ENCODE peak calls at places on chromosomes 13 and 19, in seven cellular contexts. One of them, this sample, is unnamed.

GRCh38 chr19:39186391-39186790 is 10.4 kb upstream of the NCCRP1 start:
- DNase-seq in T-cell: no peak
- DNase-seq in bronchial epithelial cell: no peak
- DNase-seq in NCI-H1436: no peak
- DNase-seq in stimulated activated CD8-positive, alpha-beta memory T cell treated with anti-CD3 and anti-CD28 coated beads, Interleukin-4, amount 100 ng/mL, for 1 hour: no peak
- DNase-seq in sciatic nerve: no peak
- DNase-seq in GM23338: no peak
- DNase-seq in this sample: no peak

GRCh38 chr13:95160112-95160906 is 140.9 kb downstream of the ABCC4 start:
- DNase-seq in T-cell: no peak
- DNase-seq in bronchial epithelial cell: peak; percentile 55
- DNase-seq in NCI-H1436: no peak
- DNase-seq in stimulated activated CD8-positive, alpha-beta memory T cell treated with anti-CD3 and anti-CD28 coated beads, Interleukin-4, amount 100 ng/mL, for 1 hour: no peak
- DNase-seq in sciatic nerve: no peak
- DNase-seq in GM23338: no peak
- DNase-seq in this sample: no peak

GRCh38 chr13:24443366-24443765 is 69.2 kb downstream of the PARP4 start:
- DNase-seq in T-cell: no peak
- DNase-seq in bronchial epithelial cell: no peak
- DNase-seq in NCI-H1436: no peak
- DNase-seq in stimulated activated CD8-positive, alpha-beta memory T cell treated with anti-CD3 and anti-CD28 coated beads, Interleukin-4, amount 100 ng/mL, for 1 hour: no peak
- DNase-seq in sciatic nerve: no peak
- DNase-seq in GM23338: no peak
- DNase-seq in this sample: no peak

GRCh38 chr13:29282096-29282495 is 313.4 kb downstream of the SLC7A1 start:
- DNase-seq in T-cell: no peak
- DNase-seq in bronchial epithelial cell: no peak
- DNase-seq in NCI-H1436: no peak
- DNase-seq in stimulated activated CD8-positive, alpha-beta memory T cell treated with anti-CD3 and anti-CD28 coated beads, Interleukin-4, amount 100 ng/mL, for 1 hour: no peak
- DNase-seq in sciatic nerve: no peak
- DNase-seq in GM23338: no peak
- DNase-seq in this sample: no peak

GRCh38 chr19:6654347-6655310 is 15.3 kb downstream of the TNFSF14 start:
- DNase-seq in T-cell: no peak
- DNase-seq in bronchial epithelial cell: no peak
- DNase-seq in NCI-H1436: no peak
- DNase-seq in stimulated activated CD8-positive, alpha-beta memory T cell treated with anti-CD3 and anti-CD28 coated beads, Interleukin-4, amount 100 ng/mL, for 1 hour: no peak
- DNase-seq in sciatic nerve: no peak
- DNase-seq in GM23338: no peak
- DNase-seq in this sample: peak; percentile 62

GRCh38 chr19:45791744-45792481 is 732 bp downstream of the DMWD start:
- DNase-seq in T-cell: no peak
- DNase-seq in bronchial epithelial cell: no peak
- DNase-seq in NCI-H1436: no peak
- DNase-seq in stimulated activated CD8-positive, alpha-beta memory T cell treated with anti-CD3 and anti-CD28 coated beads, Interleukin-4, amount 100 ng/mL, for 1 hour: no peak
- DNase-seq in sciatic nerve: peak; percentile 56
- DNase-seq in GM23338: no peak
- DNase-seq in this sample: no peak

GRCh38 chr13:39415403-39415802 is 187.6 kb downstream of the LHFPL6 start:
- DNase-seq in T-cell: no peak
- DNase-seq in bronchial epithelial cell: peak; percentile 48
- DNase-seq in NCI-H1436: no peak
- DNase-seq in stimulated activated CD8-positive, alpha-beta memory T cell treated with anti-CD3 and anti-CD28 coated beads, Interleukin-4, amount 100 ng/mL, for 1 hour: no peak
- DNase-seq in sciatic nerve: peak; percentile 67
- DNase-seq in GM23338: peak; percentile 63
- DNase-seq in this sample: no peak

GRCh38 chr13:48236528-48237353 is 3.7 kb downstream of the ITM2B start:
- DNase-seq in T-cell: no peak
- DNase-seq in bronchial epithelial cell: peak; percentile 47
- DNase-seq in NCI-H1436: no peak
- DNase-seq in stimulated activated CD8-positive, alpha-beta memory T cell treated with anti-CD3 and anti-CD28 coated beads, Interleukin-4, amount 100 ng/mL, for 1 hour: no peak
- DNase-seq in sciatic nerve: no peak
- DNase-seq in GM23338: no peak
- DNase-seq in this sample: no peak

GRCh38 chr13:101417043-101417406 is 717 bp upstream of the NALCN start:
- DNase-seq in T-cell: no peak
- DNase-seq in bronchial epithelial cell: peak; percentile 76
- DNase-seq in NCI-H1436: no peak
- DNase-seq in stimulated activated CD8-positive, alpha-beta memory T cell treated with anti-CD3 and anti-CD28 coated beads, Interleukin-4, amount 100 ng/mL, for 1 hour: no peak
- DNase-seq in sciatic nerve: no peak
- DNase-seq in GM23338: no peak
- DNase-seq in this sample: no peak

GRCh38 chr19:48218964-48219363 is 36.7 kb downstream of the CARD8 start:
- DNase-seq in T-cell: no peak
- DNase-seq in bronchial epithelial cell: peak; percentile 44
- DNase-seq in NCI-H1436: no peak
- DNase-seq in stimulated activated CD8-positive, alpha-beta memory T cell treated with anti-CD3 and anti-CD28 coated beads, Interleukin-4, amount 100 ng/mL, for 1 hour: no peak
- DNase-seq in sciatic nerve: no peak
- DNase-seq in GM23338: no peak
- DNase-seq in this sample: no peak

GRCh38 chr19:31533114-31533513 is 183.9 kb upstream of the TSHZ3 start:
- DNase-seq in T-cell: no peak
- DNase-seq in bronchial epithelial cell: no peak
- DNase-seq in NCI-H1436: no peak
- DNase-seq in stimulated activated CD8-positive, alpha-beta memory T cell treated with anti-CD3 and anti-CD28 coated beads, Interleukin-4, amount 100 ng/mL, for 1 hour: no peak
- DNase-seq in sciatic nerve: no peak
- DNase-seq in GM23338: no peak
- DNase-seq in this sample: no peak

GRCh38 chr19:50801107-50801506 is 10.9 kb downstream of the ACP4 start:
- DNase-seq in T-cell: no peak
- DNase-seq in bronchial epithelial cell: no peak
- DNase-seq in NCI-H1436: no peak
- DNase-seq in stimulated activated CD8-positive, alpha-beta memory T cell treated with anti-CD3 and anti-CD28 coated beads, Interleukin-4, amount 100 ng/mL, for 1 hour: no peak
- DNase-seq in sciatic nerve: no peak
- DNase-seq in GM23338: no peak
- DNase-seq in this sample: no peak

GRCh38 chr19:40601061-40601973 is at the start of gene LTBP4:
- DNase-seq in T-cell: no peak
- DNase-seq in bronchial epithelial cell: no peak
- DNase-seq in NCI-H1436: no peak
- DNase-seq in stimulated activated CD8-positive, alpha-beta memory T cell treated with anti-CD3 and anti-CD28 coated beads, Interleukin-4, amount 100 ng/mL, for 1 hour: no peak
- DNase-seq in sciatic nerve: peak; percentile 87
- DNase-seq in GM23338: peak; percentile 60
- DNase-seq in this sample: peak; percentile 82

GRCh38 chr13:31049833-31050232 is 111.9 kb downstream of the HSPH1 start:
- DNase-seq in T-cell: no peak
- DNase-seq in bronchial epithelial cell: no peak
- DNase-seq in NCI-H1436: no peak
- DNase-seq in stimulated activated CD8-positive, alpha-beta memory T cell treated with anti-CD3 and anti-CD28 coated beads, Interleukin-4, amount 100 ng/mL, for 1 hour: no peak
- DNase-seq in sciatic nerve: no peak
- DNase-seq in GM23338: no peak
- DNase-seq in this sample: no peak

GRCh38 chr19:4454952-4455738 is 2.4 kb downstream of the UBXN6 start:
- DNase-seq in T-cell: no peak
- DNase-seq in bronchial epithelial cell: peak; percentile 71
- DNase-seq in NCI-H1436: no peak
- DNase-seq in stimulated activated CD8-positive, alpha-beta memory T cell treated with anti-CD3 and anti-CD28 coated beads, Interleukin-4, amount 100 ng/mL, for 1 hour: no peak
- DNase-seq in sciatic nerve: no peak
- DNase-seq in GM23338: no peak
- DNase-seq in this sample: no peak

GRCh38 chr13:89862691-89863036 is 1484.8 kb upstream of the MIR17HG start:
- DNase-seq in T-cell: no peak
- DNase-seq in bronchial epithelial cell: peak; percentile 70
- DNase-seq in NCI-H1436: no peak
- DNase-seq in stimulated activated CD8-positive, alpha-beta memory T cell treated with anti-CD3 and anti-CD28 coated beads, Interleukin-4, amount 100 ng/mL, for 1 hour: no peak
- DNase-seq in sciatic nerve: no peak
- DNase-seq in GM23338: no peak
- DNase-seq in this sample: no peak

GRCh38 chr19:38437917-38438316 is 4.4 kb downstream of the RYR1 start:
- DNase-seq in T-cell: no peak
- DNase-seq in bronchial epithelial cell: no peak
- DNase-seq in NCI-H1436: no peak
- DNase-seq in stimulated activated CD8-positive, alpha-beta memory T cell treated with anti-CD3 and anti-CD28 coated beads, Interleukin-4, amount 100 ng/mL, for 1 hour: no peak
- DNase-seq in sciatic nerve: no peak
- DNase-seq in GM23338: no peak
- DNase-seq in this sample: no peak

GRCh38 chr19:42306646-42307045 is 4.2 kb upstream of the PAFAH1B3 start:
- DNase-seq in T-cell: no peak
- DNase-seq in bronchial epithelial cell: no peak
- DNase-seq in NCI-H1436: no peak
- DNase-seq in stimulated activated CD8-positive, alpha-beta memory T cell treated with anti-CD3 and anti-CD28 coated beads, Interleukin-4, amount 100 ng/mL, for 1 hour: no peak
- DNase-seq in sciatic nerve: no peak
- DNase-seq in GM23338: peak; percentile 87
- DNase-seq in this sample: no peak

GRCh38 chr19:29687244-29687896 is 22.1 kb downstream of the PLEKHF1 start:
- DNase-seq in T-cell: no peak
- DNase-seq in bronchial epithelial cell: peak; percentile 79
- DNase-seq in NCI-H1436: no peak
- DNase-seq in stimulated activated CD8-positive, alpha-beta memory T cell treated with anti-CD3 and anti-CD28 coated beads, Interleukin-4, amount 100 ng/mL, for 1 hour: no peak
- DNase-seq in sciatic nerve: no peak
- DNase-seq in GM23338: no peak
- DNase-seq in this sample: peak; percentile 58

GRCh38 chr13:42525035-42525504 is 48.9 kb upstream of the TNFSF11 start:
- DNase-seq in T-cell: no peak
- DNase-seq in bronchial epithelial cell: peak; percentile 91
- DNase-seq in NCI-H1436: no peak
- DNase-seq in stimulated activated CD8-positive, alpha-beta memory T cell treated with anti-CD3 and anti-CD28 coated beads, Interleukin-4, amount 100 ng/mL, for 1 hour: no peak
- DNase-seq in sciatic nerve: no peak
- DNase-seq in GM23338: no peak
- DNase-seq in this sample: no peak

GRCh38 chr13:94433055-94433947 is 46.2 kb downstream of the DCT start:
- DNase-seq in T-cell: no peak
- DNase-seq in bronchial epithelial cell: peak; percentile 21
- DNase-seq in NCI-H1436: peak; percentile 49
- DNase-seq in stimulated activated CD8-positive, alpha-beta memory T cell treated with anti-CD3 and anti-CD28 coated beads, Interleukin-4, amount 100 ng/mL, for 1 hour: no peak
- DNase-seq in sciatic nerve: no peak
- DNase-seq in GM23338: peak; percentile 62
- DNase-seq in this sample: no peak

GRCh38 chr13:43935878-43936277 is 56.2 kb downstream of the LACC1 start:
- DNase-seq in T-cell: no peak
- DNase-seq in bronchial epithelial cell: no peak
- DNase-seq in NCI-H1436: no peak
- DNase-seq in stimulated activated CD8-positive, alpha-beta memory T cell treated with anti-CD3 and anti-CD28 coated beads, Interleukin-4, amount 100 ng/mL, for 1 hour: no peak
- DNase-seq in sciatic nerve: no peak
- DNase-seq in GM23338: no peak
- DNase-seq in this sample: no peak

GRCh38 chr13:52862358-52863206 is 14.1 kb upstream of the PCDH8 start:
- DNase-seq in T-cell: no peak
- DNase-seq in bronchial epithelial cell: peak; percentile 25
- DNase-seq in NCI-H1436: no peak
- DNase-seq in stimulated activated CD8-positive, alpha-beta memory T cell treated with anti-CD3 and anti-CD28 coated beads, Interleukin-4, amount 100 ng/mL, for 1 hour: no peak
- DNase-seq in sciatic nerve: no peak
- DNase-seq in GM23338: peak; percentile 77
- DNase-seq in this sample: no peak

GRCh38 chr19:36113895-36114762 is 546 bp downstream of the POLR2I start:
- DNase-seq in T-cell: no peak
- DNase-seq in bronchial epithelial cell: peak; percentile 22
- DNase-seq in NCI-H1436: no peak
- DNase-seq in stimulated activated CD8-positive, alpha-beta memory T cell treated with anti-CD3 and anti-CD28 coated beads, Interleukin-4, amount 100 ng/mL, for 1 hour: no peak
- DNase-seq in sciatic nerve: peak; percentile 71
- DNase-seq in GM23338: peak; percentile 83
- DNase-seq in this sample: peak; percentile 84

GRCh38 chr13:30529085-30529815 is 63.5 kb upstream of the HMGB1 start:
- DNase-seq in T-cell: no peak
- DNase-seq in bronchial epithelial cell: no peak
- DNase-seq in NCI-H1436: no peak
- DNase-seq in stimulated activated CD8-positive, alpha-beta memory T cell treated with anti-CD3 and anti-CD28 coated beads, Interleukin-4, amount 100 ng/mL, for 1 hour: no peak
- DNase-seq in sciatic nerve: no peak
- DNase-seq in GM23338: no peak
- DNase-seq in this sample: no peak

GRCh38 chr13:87810391-87810801 is 139.2 kb downstream of the SLITRK5 start:
- DNase-seq in T-cell: no peak
- DNase-seq in bronchial epithelial cell: peak; percentile 10
- DNase-seq in NCI-H1436: no peak
- DNase-seq in stimulated activated CD8-positive, alpha-beta memory T cell treated with anti-CD3 and anti-CD28 coated beads, Interleukin-4, amount 100 ng/mL, for 1 hour: no peak
- DNase-seq in sciatic nerve: no peak
- DNase-seq in GM23338: peak; percentile 74
- DNase-seq in this sample: peak; percentile 69